ENCODE peak calls at places on chromosomes 13 and 19, in nine cellular contexts. V, Q, T, D, E, B, O, U and P are unnamed samples.

GRCh38 chr13:99995503-99996176 is 14.1 kb downstream of the ZIC2 start:
- DNase-seq in V (no peak), Q (no peak), T (no peak), D (no peak), E (no peak), B (no peak), O (peak; percentile 68), U (no peak), P (no peak)

GRCh38 chr19:40147693-40148347 is 43.4 kb upstream of the MAP3K10 start:
- DNase-seq in V (no peak), Q (no peak), T (peak; percentile 82), D (peak; percentile 78), E (no peak), B (no peak), O (no peak), U (peak; percentile 9), P (peak; percentile 83)

GRCh38 chr13:112638157-112638750 is 50.3 kb upstream of the TUBGCP3 start:
- DNase-seq in V (no peak), Q (no peak), T (peak; percentile 31), D (no peak), E (no peak), B (no peak), O (peak; percentile 64), U (no peak), P (no peak)

GRCh38 chr19:55546822-55547614 is 1.7 kb upstream of the SBK3 start:
- DNase-seq in V (no peak), Q (no peak), T (peak; percentile 31), D (no peak), E (no peak), B (no peak), O (no peak), U (no peak), P (no peak)

GRCh38 chr19:39196860-39197562 is at the start of gene NCCRP1:
- DNase-seq in V (no peak), Q (no peak), T (no peak), D (no peak), E (no peak), B (no peak), O (peak; percentile 76), U (no peak), P (no peak)

GRCh38 chr13:20848944-20849343 is 53.6 kb downstream of the XPO4 start:
- DNase-seq in V (no peak), Q (no peak), T (no peak), D (no peak), E (no peak), B (no peak), O (no peak), U (no peak), P (no peak)

GRCh38 chr19:47438793-47439220 is 19.5 kb upstream of the MEIS3 start:
- DNase-seq in V (no peak), Q (no peak), T (peak; percentile 33), D (peak; percentile 34), E (no peak), B (no peak), O (peak; percentile 82), U (no peak), P (no peak)

GRCh38 chr13:49827336-49827735 is 34.9 kb upstream of the KPNA3 start:
- DNase-seq in V (no peak), Q (no peak), T (no peak), D (no peak), E (no peak), B (no peak), O (no peak), U (no peak), P (no peak)

GRCh38 chr13:52832268-52832667 is 16.2 kb downstream of the PCDH8 start:
- DNase-seq in V (no peak), Q (no peak), T (no peak), D (no peak), E (no peak), B (peak; percentile 59), O (peak; percentile 28), U (no peak), P (no peak)

GRCh38 chr19:37955986-37956385 is 49.0 kb downstream of the SIPA1L3 start:
- DNase-seq in V (no peak), Q (no peak), T (peak; percentile 68), D (no peak), E (no peak), B (no peak), O (no peak), U (no peak), P (no peak)

GRCh38 chr13:113441661-113442060 is 11.6 kb downstream of the ADPRHL1 start:
- DNase-seq in V (no peak), Q (no peak), T (no peak), D (no peak), E (no peak), B (no peak), O (no peak), U (no peak), P (no peak)

GRCh38 chr19:45172173-45172572 is 5.9 kb downstream of the TRAPPC6A start:
- DNase-seq in V (no peak), Q (peak; percentile 29), T (no peak), D (no peak), E (no peak), B (no peak), O (no peak), U (no peak), P (no peak)

GRCh38 chr19:34838248-34838647 is 65.2 kb upstream of the ZNF599 start:
- DNase-seq in V (no peak), Q (no peak), T (peak; percentile 29), D (peak; percentile 14), E (no peak), B (no peak), O (no peak), U (no peak), P (no peak)